ENCODE peak calls at places on chromosomes 2 and 18, in eight cellular contexts. One of them, this sample, is unnamed.
A peak's percentile ranks its signal among the peaks of the same experiment; 100 is the strongest.

GRCh38 chr2:151878655-151879563 is 50.7 kb upstream of the ARL5A start:
- DNase-seq in SK-MEL-5: no peak
- DNase-seq in activated CD8-positive, alpha-beta memory T cell treated with anti-CD3 and anti-CD28 coated beads, Interleukin-2, amount 50 U/mL, for 48 hours: no peak
- DNase-seq in CD4-positive, alpha-beta memory T cell: no peak
- DNase-seq in T47D: no peak
- DNase-seq in erythroblast: no peak
- DNase-seq in activated CD4-positive, alpha-beta T cell treated with anti-CD3 and anti-CD28 coated beads, Interleukin-2, amount 10 ng/mL, durations not matched to agents 7 days and 5 days: no peak
- DNase-seq in endothelial cell: no peak
- DNase-seq in this sample: peak; percentile 19

GRCh38 chr2:168849610-168850009 is 40.6 kb downstream of the SPC25 start:
- DNase-seq in SK-MEL-5: peak; percentile 54
- DNase-seq in activated CD8-positive, alpha-beta memory T cell treated with anti-CD3 and anti-CD28 coated beads, Interleukin-2, amount 50 U/mL, for 48 hours: no peak
- DNase-seq in CD4-positive, alpha-beta memory T cell: no peak
- DNase-seq in T47D: peak; percentile 16
- DNase-seq in erythroblast: peak; percentile 80
- DNase-seq in activated CD4-positive, alpha-beta T cell treated with anti-CD3 and anti-CD28 coated beads, Interleukin-2, amount 10 ng/mL, durations not matched to agents 7 days and 5 days: no peak
- DNase-seq in endothelial cell: peak; percentile 47
- DNase-seq in this sample: peak; percentile 18

GRCh38 chr2:64661770-64662169 is 8.1 kb upstream of the SERTAD2 start:
- DNase-seq in SK-MEL-5: no peak
- DNase-seq in activated CD8-positive, alpha-beta memory T cell treated with anti-CD3 and anti-CD28 coated beads, Interleukin-2, amount 50 U/mL, for 48 hours: no peak
- DNase-seq in CD4-positive, alpha-beta memory T cell: no peak
- DNase-seq in T47D: no peak
- DNase-seq in erythroblast: peak; percentile 11
- DNase-seq in activated CD4-positive, alpha-beta T cell treated with anti-CD3 and anti-CD28 coated beads, Interleukin-2, amount 10 ng/mL, durations not matched to agents 7 days and 5 days: no peak
- DNase-seq in endothelial cell: no peak
- DNase-seq in this sample: no peak

GRCh38 chr18:8814206-8814605 is 108.8 kb downstream of the MTCL1 start:
- DNase-seq in SK-MEL-5: no peak
- DNase-seq in activated CD8-positive, alpha-beta memory T cell treated with anti-CD3 and anti-CD28 coated beads, Interleukin-2, amount 50 U/mL, for 48 hours: no peak
- DNase-seq in CD4-positive, alpha-beta memory T cell: no peak
- DNase-seq in T47D: no peak
- DNase-seq in erythroblast: no peak
- DNase-seq in activated CD4-positive, alpha-beta T cell treated with anti-CD3 and anti-CD28 coated beads, Interleukin-2, amount 10 ng/mL, durations not matched to agents 7 days and 5 days: no peak
- DNase-seq in endothelial cell: no peak
- DNase-seq in this sample: no peak

GRCh38 chr18:36349552-36349951 is 52.0 kb downstream of the FHOD3 start:
- DNase-seq in SK-MEL-5: no peak
- DNase-seq in activated CD8-positive, alpha-beta memory T cell treated with anti-CD3 and anti-CD28 coated beads, Interleukin-2, amount 50 U/mL, for 48 hours: no peak
- DNase-seq in CD4-positive, alpha-beta memory T cell: no peak
- DNase-seq in T47D: no peak
- DNase-seq in erythroblast: no peak
- DNase-seq in activated CD4-positive, alpha-beta T cell treated with anti-CD3 and anti-CD28 coated beads, Interleukin-2, amount 10 ng/mL, durations not matched to agents 7 days and 5 days: no peak
- DNase-seq in endothelial cell: no peak
- DNase-seq in this sample: peak; percentile 57

GRCh38 chr2:241063093-241063551 is 39.0 kb downstream of the MTERF4 start:
- DNase-seq in SK-MEL-5: no peak
- DNase-seq in activated CD8-positive, alpha-beta memory T cell treated with anti-CD3 and anti-CD28 coated beads, Interleukin-2, amount 50 U/mL, for 48 hours: no peak
- DNase-seq in CD4-positive, alpha-beta memory T cell: no peak
- DNase-seq in T47D: no peak
- DNase-seq in erythroblast: no peak
- DNase-seq in activated CD4-positive, alpha-beta T cell treated with anti-CD3 and anti-CD28 coated beads, Interleukin-2, amount 10 ng/mL, durations not matched to agents 7 days and 5 days: no peak
- DNase-seq in endothelial cell: peak; percentile 3
- DNase-seq in this sample: peak; percentile 28

GRCh38 chr18:56217406-56217805 is 421.0 kb downstream of the TXNL1 start:
- DNase-seq in SK-MEL-5: no peak
- DNase-seq in activated CD8-positive, alpha-beta memory T cell treated with anti-CD3 and anti-CD28 coated beads, Interleukin-2, amount 50 U/mL, for 48 hours: no peak
- DNase-seq in CD4-positive, alpha-beta memory T cell: no peak
- DNase-seq in T47D: no peak
- DNase-seq in erythroblast: no peak
- DNase-seq in activated CD4-positive, alpha-beta T cell treated with anti-CD3 and anti-CD28 coated beads, Interleukin-2, amount 10 ng/mL, durations not matched to agents 7 days and 5 days: no peak
- DNase-seq in endothelial cell: no peak
- DNase-seq in this sample: no peak

GRCh38 chr2:190126758-190127157 is 64.2 kb upstream of the MSTN start:
- DNase-seq in SK-MEL-5: no peak
- DNase-seq in activated CD8-positive, alpha-beta memory T cell treated with anti-CD3 and anti-CD28 coated beads, Interleukin-2, amount 50 U/mL, for 48 hours: no peak
- DNase-seq in CD4-positive, alpha-beta memory T cell: no peak
- DNase-seq in T47D: no peak
- DNase-seq in erythroblast: no peak
- DNase-seq in activated CD4-positive, alpha-beta T cell treated with anti-CD3 and anti-CD28 coated beads, Interleukin-2, amount 10 ng/mL, durations not matched to agents 7 days and 5 days: no peak
- DNase-seq in endothelial cell: no peak
- DNase-seq in this sample: no peak

GRCh38 chr2:79660552-79660951 is 147.7 kb downstream of the CTNNA2 start:
- DNase-seq in SK-MEL-5: no peak
- DNase-seq in activated CD8-positive, alpha-beta memory T cell treated with anti-CD3 and anti-CD28 coated beads, Interleukin-2, amount 50 U/mL, for 48 hours: no peak
- DNase-seq in CD4-positive, alpha-beta memory T cell: no peak
- DNase-seq in T47D: no peak
- DNase-seq in erythroblast: no peak
- DNase-seq in activated CD4-positive, alpha-beta T cell treated with anti-CD3 and anti-CD28 coated beads, Interleukin-2, amount 10 ng/mL, durations not matched to agents 7 days and 5 days: no peak
- DNase-seq in endothelial cell: no peak
- DNase-seq in this sample: no peak

GRCh38 chr2:178266445-178266844 is 72.1 kb downstream of the OSBPL6 start:
- DNase-seq in SK-MEL-5: no peak
- DNase-seq in activated CD8-positive, alpha-beta memory T cell treated with anti-CD3 and anti-CD28 coated beads, Interleukin-2, amount 50 U/mL, for 48 hours: no peak
- DNase-seq in CD4-positive, alpha-beta memory T cell: no peak
- DNase-seq in T47D: no peak
- DNase-seq in erythroblast: no peak
- DNase-seq in activated CD4-positive, alpha-beta T cell treated with anti-CD3 and anti-CD28 coated beads, Interleukin-2, amount 10 ng/mL, durations not matched to agents 7 days and 5 days: no peak
- DNase-seq in endothelial cell: no peak
- DNase-seq in this sample: no peak

GRCh38 chr2:85485815-85486214 is 53.2 kb upstream of the MAT2A start:
- DNase-seq in SK-MEL-5: no peak
- DNase-seq in activated CD8-positive, alpha-beta memory T cell treated with anti-CD3 and anti-CD28 coated beads, Interleukin-2, amount 50 U/mL, for 48 hours: no peak
- DNase-seq in CD4-positive, alpha-beta memory T cell: no peak
- DNase-seq in T47D: no peak
- DNase-seq in erythroblast: no peak
- DNase-seq in activated CD4-positive, alpha-beta T cell treated with anti-CD3 and anti-CD28 coated beads, Interleukin-2, amount 10 ng/mL, durations not matched to agents 7 days and 5 days: no peak
- DNase-seq in endothelial cell: no peak
- DNase-seq in this sample: no peak

GRCh38 chr2:43877782-43878464 is 39.2 kb downstream of the ABCG8 start:
- DNase-seq in SK-MEL-5: peak; percentile 90
- DNase-seq in activated CD8-positive, alpha-beta memory T cell treated with anti-CD3 and anti-CD28 coated beads, Interleukin-2, amount 50 U/mL, for 48 hours: peak; percentile 86
- DNase-seq in CD4-positive, alpha-beta memory T cell: peak; percentile 41
- DNase-seq in T47D: peak; percentile 67
- DNase-seq in erythroblast: peak; percentile 82
- DNase-seq in activated CD4-positive, alpha-beta T cell treated with anti-CD3 and anti-CD28 coated beads, Interleukin-2, amount 10 ng/mL, durations not matched to agents 7 days and 5 days: peak; percentile 72
- DNase-seq in endothelial cell: peak; percentile 74
- DNase-seq in this sample: peak; percentile 69

GRCh38 chr2:20172273-20173052 is 52.5 kb downstream of the SDC1 start:
- DNase-seq in SK-MEL-5: no peak
- DNase-seq in activated CD8-positive, alpha-beta memory T cell treated with anti-CD3 and anti-CD28 coated beads, Interleukin-2, amount 50 U/mL, for 48 hours: peak; percentile 34
- DNase-seq in CD4-positive, alpha-beta memory T cell: no peak
- DNase-seq in T47D: no peak
- DNase-seq in erythroblast: no peak
- DNase-seq in activated CD4-positive, alpha-beta T cell treated with anti-CD3 and anti-CD28 coated beads, Interleukin-2, amount 10 ng/mL, durations not matched to agents 7 days and 5 days: no peak
- DNase-seq in endothelial cell: no peak
- DNase-seq in this sample: peak; percentile 71

GRCh38 chr18:55136258-55136657 is 177.0 kb upstream of the CCDC68 start:
- DNase-seq in SK-MEL-5: no peak
- DNase-seq in activated CD8-positive, alpha-beta memory T cell treated with anti-CD3 and anti-CD28 coated beads, Interleukin-2, amount 50 U/mL, for 48 hours: no peak
- DNase-seq in CD4-positive, alpha-beta memory T cell: no peak
- DNase-seq in T47D: no peak
- DNase-seq in erythroblast: no peak
- DNase-seq in activated CD4-positive, alpha-beta T cell treated with anti-CD3 and anti-CD28 coated beads, Interleukin-2, amount 10 ng/mL, durations not matched to agents 7 days and 5 days: no peak
- DNase-seq in endothelial cell: no peak
- DNase-seq in this sample: no peak

GRCh38 chr2:190809139-190809764 is 71.4 kb upstream of the GLS start:
- DNase-seq in SK-MEL-5: peak; percentile 93
- DNase-seq in activated CD8-positive, alpha-beta memory T cell treated with anti-CD3 and anti-CD28 coated beads, Interleukin-2, amount 50 U/mL, for 48 hours: no peak
- DNase-seq in CD4-positive, alpha-beta memory T cell: no peak
- DNase-seq in T47D: peak; percentile 30
- DNase-seq in erythroblast: no peak
- DNase-seq in activated CD4-positive, alpha-beta T cell treated with anti-CD3 and anti-CD28 coated beads, Interleukin-2, amount 10 ng/mL, durations not matched to agents 7 days and 5 days: no peak
- DNase-seq in endothelial cell: no peak
- DNase-seq in this sample: no peak

GRCh38 chr2:218130822-218131221 is 5.0 kb downstream of the CXCR2 start:
- DNase-seq in SK-MEL-5: no peak
- DNase-seq in activated CD8-positive, alpha-beta memory T cell treated with anti-CD3 and anti-CD28 coated beads, Interleukin-2, amount 50 U/mL, for 48 hours: no peak
- DNase-seq in CD4-positive, alpha-beta memory T cell: no peak
- DNase-seq in T47D: no peak
- DNase-seq in erythroblast: no peak
- DNase-seq in activated CD4-positive, alpha-beta T cell treated with anti-CD3 and anti-CD28 coated beads, Interleukin-2, amount 10 ng/mL, durations not matched to agents 7 days and 5 days: no peak
- DNase-seq in endothelial cell: no peak
- DNase-seq in this sample: no peak

GRCh38 chr18:7568426-7568825 is 1.3 kb downstream of the PTPRM start:
- DNase-seq in SK-MEL-5: peak; percentile 21
- DNase-seq in activated CD8-positive, alpha-beta memory T cell treated with anti-CD3 and anti-CD28 coated beads, Interleukin-2, amount 50 U/mL, for 48 hours: no peak
- DNase-seq in CD4-positive, alpha-beta memory T cell: no peak
- DNase-seq in T47D: no peak
- DNase-seq in erythroblast: no peak
- DNase-seq in activated CD4-positive, alpha-beta T cell treated with anti-CD3 and anti-CD28 coated beads, Interleukin-2, amount 10 ng/mL, durations not matched to agents 7 days and 5 days: no peak
- DNase-seq in endothelial cell: peak; percentile 72
- DNase-seq in this sample: peak; percentile 30

GRCh38 chr2:86413296-86414085 is 27.7 kb upstream of the KDM3A start:
- DNase-seq in SK-MEL-5: peak; percentile 30
- DNase-seq in activated CD8-positive, alpha-beta memory T cell treated with anti-CD3 and anti-CD28 coated beads, Interleukin-2, amount 50 U/mL, for 48 hours: no peak
- DNase-seq in CD4-positive, alpha-beta memory T cell: no peak
- DNase-seq in T47D: peak; percentile 14
- DNase-seq in erythroblast: no peak
- DNase-seq in activated CD4-positive, alpha-beta T cell treated with anti-CD3 and anti-CD28 coated beads, Interleukin-2, amount 10 ng/mL, durations not matched to agents 7 days and 5 days: no peak
- DNase-seq in endothelial cell: no peak
- DNase-seq in this sample: no peak

GRCh38 chr2:10499275-10499907 is 51.3 kb upstream of the ODC1 start:
- DNase-seq in SK-MEL-5: no peak
- DNase-seq in activated CD8-positive, alpha-beta memory T cell treated with anti-CD3 and anti-CD28 coated beads, Interleukin-2, amount 50 U/mL, for 48 hours: peak; percentile 7
- DNase-seq in CD4-positive, alpha-beta memory T cell: no peak
- DNase-seq in T47D: no peak
- DNase-seq in erythroblast: no peak
- DNase-seq in activated CD4-positive, alpha-beta T cell treated with anti-CD3 and anti-CD28 coated beads, Interleukin-2, amount 10 ng/mL, durations not matched to agents 7 days and 5 days: no peak
- DNase-seq in endothelial cell: no peak
- DNase-seq in this sample: peak; percentile 14

GRCh38 chr2:230846360-230846759 is 18.4 kb upstream of the ITM2C start:
- DNase-seq in SK-MEL-5: no peak
- DNase-seq in activated CD8-positive, alpha-beta memory T cell treated with anti-CD3 and anti-CD28 coated beads, Interleukin-2, amount 50 U/mL, for 48 hours: peak; percentile 22
- DNase-seq in CD4-positive, alpha-beta memory T cell: no peak
- DNase-seq in T47D: no peak
- DNase-seq in erythroblast: no peak
- DNase-seq in activated CD4-positive, alpha-beta T cell treated with anti-CD3 and anti-CD28 coated beads, Interleukin-2, amount 10 ng/mL, durations not matched to agents 7 days and 5 days: no peak
- DNase-seq in endothelial cell: no peak
- DNase-seq in this sample: no peak

GRCh38 chr2:1605102-1605501 is 139.2 kb downstream of the PXDN start:
- DNase-seq in SK-MEL-5: no peak
- DNase-seq in activated CD8-positive, alpha-beta memory T cell treated with anti-CD3 and anti-CD28 coated beads, Interleukin-2, amount 50 U/mL, for 48 hours: no peak
- DNase-seq in CD4-positive, alpha-beta memory T cell: no peak
- DNase-seq in T47D: no peak
- DNase-seq in erythroblast: no peak
- DNase-seq in activated CD4-positive, alpha-beta T cell treated with anti-CD3 and anti-CD28 coated beads, Interleukin-2, amount 10 ng/mL, durations not matched to agents 7 days and 5 days: no peak
- DNase-seq in endothelial cell: no peak
- DNase-seq in this sample: no peak

GRCh38 chr2:170344663-170345099 is 166.7 kb downstream of the MYO3B start:
- DNase-seq in SK-MEL-5: no peak
- DNase-seq in activated CD8-positive, alpha-beta memory T cell treated with anti-CD3 and anti-CD28 coated beads, Interleukin-2, amount 50 U/mL, for 48 hours: no peak
- DNase-seq in CD4-positive, alpha-beta memory T cell: no peak
- DNase-seq in T47D: no peak
- DNase-seq in erythroblast: peak; percentile 12
- DNase-seq in activated CD4-positive, alpha-beta T cell treated with anti-CD3 and anti-CD28 coated beads, Interleukin-2, amount 10 ng/mL, durations not matched to agents 7 days and 5 days: no peak
- DNase-seq in endothelial cell: no peak
- DNase-seq in this sample: no peak

This sample was measured in MCF 10A.